ENCODE peak calls at places on chromosomes 11 and 22, in four cellular contexts. One of them, this sample, is unnamed.

GRCh38 chr11:111932605-111932938 is 4.6 kb upstream of the DIXDC1 start:
- ATAC-seq in body of pancreas: no peak
- ATAC-seq in GM12878: no peak
- ATAC-seq in gastrocnemius medialis: no peak
- ATAC-seq in this sample: no peak

GRCh38 chr11:36711104-36711825 is 113.2 kb upstream of the RAG2 start:
- ATAC-seq in body of pancreas: no peak
- ATAC-seq in GM12878: peak; percentile 66
- ATAC-seq in gastrocnemius medialis: no peak
- ATAC-seq in this sample: no peak

GRCh38 chr22:27397948-27398330 is 403.6 kb downstream of the MN1 start:
- ATAC-seq in body of pancreas: no peak
- ATAC-seq in GM12878: no peak
- ATAC-seq in gastrocnemius medialis: peak; percentile 27
- ATAC-seq in this sample: peak; percentile 83

GRCh38 chr11:17153759-17154158 is 54.0 kb downstream of the PIK3C2A start:
- ATAC-seq in body of pancreas: no peak
- ATAC-seq in GM12878: peak; percentile 79
- ATAC-seq in gastrocnemius medialis: no peak
- ATAC-seq in this sample: no peak

GRCh38 chr11:57301711-57302423 is 22.9 kb downstream of the TNKS1BP1 start:
- ATAC-seq in body of pancreas: no peak
- ATAC-seq in GM12878: no peak
- ATAC-seq in gastrocnemius medialis: no peak
- ATAC-seq in this sample: no peak

GRCh38 chr11:76694664-76695063 is 24.1 kb upstream of the LRRC32 start:
- ATAC-seq in body of pancreas: no peak
- ATAC-seq in GM12878: no peak
- ATAC-seq in gastrocnemius medialis: no peak
- ATAC-seq in this sample: no peak

GRCh38 chr11:88813233-88813915 is 252.4 kb downstream of the GRM5 start:
- ATAC-seq in body of pancreas: no peak
- ATAC-seq in GM12878: peak; percentile 92
- ATAC-seq in gastrocnemius medialis: no peak
- ATAC-seq in this sample: no peak

GRCh38 chr11:128563942-128564641 is 23.3 kb downstream of the ETS1 start:
- ATAC-seq in body of pancreas: no peak
- ATAC-seq in GM12878: peak; percentile 22
- ATAC-seq in gastrocnemius medialis: no peak
- ATAC-seq in this sample: no peak

GRCh38 chr11:134951305-134951700 is 539.3 kb upstream of the B3GAT1 start:
- ATAC-seq in body of pancreas: no peak
- ATAC-seq in GM12878: no peak
- ATAC-seq in gastrocnemius medialis: peak; percentile 57
- ATAC-seq in this sample: peak; percentile 50

GRCh38 chr11:14261094-14261493 is 97.9 kb downstream of the RRAS2 start:
- ATAC-seq in body of pancreas: no peak
- ATAC-seq in GM12878: no peak
- ATAC-seq in gastrocnemius medialis: no peak
- ATAC-seq in this sample: peak; percentile 30

GRCh38 chr22:49983148-49984042 is 22.8 kb downstream of the PIM3 start:
- ATAC-seq in body of pancreas: peak; percentile 53
- ATAC-seq in GM12878: no peak
- ATAC-seq in gastrocnemius medialis: no peak
- ATAC-seq in this sample: no peak

GRCh38 chr11:65454311-65454695 is 31.7 kb downstream of the NEAT1 start:
- ATAC-seq in body of pancreas: no peak
- ATAC-seq in GM12878: no peak
- ATAC-seq in gastrocnemius medialis: no peak
- ATAC-seq in this sample: no peak

GRCh38 chr22:48905206-48905975 is 922.3 kb downstream of the BRD1 start:
- ATAC-seq in body of pancreas: no peak
- ATAC-seq in GM12878: no peak
- ATAC-seq in gastrocnemius medialis: no peak
- ATAC-seq in this sample: no peak

GRCh38 chr22:47795477-47796127 is 1033.2 kb downstream of the TBC1D22A start:
- ATAC-seq in body of pancreas: no peak
- ATAC-seq in GM12878: no peak
- ATAC-seq in gastrocnemius medialis: no peak
- ATAC-seq in this sample: no peak

GRCh38 chr22:24460418-24461089 is 33.2 kb downstream of the ADORA2A start:
- ATAC-seq in body of pancreas: no peak
- ATAC-seq in GM12878: peak; percentile 97
- ATAC-seq in gastrocnemius medialis: no peak
- ATAC-seq in this sample: no peak

GRCh38 chr11:47162426-47162825 is 14.3 kb downstream of the ARFGAP2 start:
- ATAC-seq in body of pancreas: no peak
- ATAC-seq in GM12878: no peak
- ATAC-seq in gastrocnemius medialis: no peak
- ATAC-seq in this sample: no peak
- TF ChIP-seq POLR2A in body of pancreas: no peak
- TF ChIP-seq POLR2A in GM12878: peak; percentile 37
- TF ChIP-seq POLR2A in gastrocnemius medialis: no peak
- TF ChIP-seq POLR2A in this sample: no peak

DNA sequence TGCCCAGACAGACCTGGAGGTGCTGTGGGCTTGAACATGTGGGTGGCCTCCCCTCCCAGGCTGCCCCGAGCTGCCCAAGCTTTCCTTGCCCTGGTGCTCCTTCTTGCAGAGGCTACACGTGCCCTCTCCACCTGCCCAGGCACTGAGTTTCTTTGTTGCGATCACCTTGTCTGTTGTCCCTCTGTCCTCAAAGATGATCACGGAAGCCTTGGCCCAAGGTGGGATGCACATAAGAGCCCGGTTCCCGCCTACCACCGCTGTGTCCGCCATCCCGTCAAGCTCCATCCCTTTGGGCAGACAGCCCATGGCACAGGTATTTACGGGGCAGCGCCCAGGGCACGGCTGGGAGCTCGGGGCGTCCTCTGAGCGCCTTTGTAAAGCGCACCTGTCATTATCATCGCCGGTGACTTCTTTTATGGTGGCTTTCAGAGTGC is 67.5 kb downstream of the MED15 start:
- ATAC-seq in body of pancreas: no peak
- ATAC-seq in GM12878: no peak
- ATAC-seq in gastrocnemius medialis: no peak
- ATAC-seq in this sample: no peak
- TF ChIP-seq POLR2A in body of pancreas: no peak
- TF ChIP-seq POLR2A in GM12878: no peak
- TF ChIP-seq POLR2A in gastrocnemius medialis: no peak
- TF ChIP-seq POLR2A in this sample: no peak

GRCh38 chr11:78069465-78069864 is 5.8 kb downstream of the THRSP start:
- ATAC-seq in body of pancreas: no peak
- ATAC-seq in GM12878: no peak
- ATAC-seq in gastrocnemius medialis: no peak
- ATAC-seq in this sample: no peak
- TF ChIP-seq POLR2A in body of pancreas: no peak
- TF ChIP-seq POLR2A in GM12878: no peak
- TF ChIP-seq POLR2A in gastrocnemius medialis: no peak
- TF ChIP-seq POLR2A in this sample: no peak

GRCh38 chr11:2302280-2302843 is 549 bp downstream of the TSPAN32 start:
- ATAC-seq in body of pancreas: peak; percentile 10
- ATAC-seq in GM12878: no peak
- ATAC-seq in gastrocnemius medialis: no peak
- ATAC-seq in this sample: no peak
- TF ChIP-seq POLR2A in body of pancreas: no peak
- TF ChIP-seq POLR2A in GM12878: no peak
- TF ChIP-seq POLR2A in gastrocnemius medialis: no peak
- TF ChIP-seq POLR2A in this sample: no peak

GRCh38 chr11:2377511-2378443 is 667 bp downstream of the CD81 start:
- ATAC-seq in body of pancreas: peak; percentile 55
- ATAC-seq in GM12878: peak; percentile 53
- ATAC-seq in gastrocnemius medialis: peak; percentile 49
- ATAC-seq in this sample: peak; percentile 60
- TF ChIP-seq POLR2A in body of pancreas: no peak
- TF ChIP-seq POLR2A in GM12878: peak; percentile 64
- TF ChIP-seq POLR2A in gastrocnemius medialis: peak; percentile 34
- TF ChIP-seq POLR2A in this sample: no peak

GRCh38 chr11:68012843-68013610 is 2.9 kb downstream of the ALDH3B1 start:
- ATAC-seq in body of pancreas: peak; percentile 38
- ATAC-seq in GM12878: no peak
- ATAC-seq in gastrocnemius medialis: no peak
- ATAC-seq in this sample: no peak

GRCh38 chr11:68015467-68015866 is 5.3 kb downstream of the ALDH3B1 start:
- ATAC-seq in body of pancreas: no peak
- ATAC-seq in GM12878: no peak
- ATAC-seq in gastrocnemius medialis: no peak
- ATAC-seq in this sample: no peak

GRCh38 chr11:68013611-68014156 is 3.6 kb downstream of the ALDH3B1 start:
- ATAC-seq in body of pancreas: no peak
- ATAC-seq in GM12878: no peak
- ATAC-seq in gastrocnemius medialis: no peak
- ATAC-seq in this sample: no peak

GRCh38 chr11:68014966-68015447 is 4.9 kb downstream of the ALDH3B1 start:
- ATAC-seq in body of pancreas: no peak
- ATAC-seq in GM12878: no peak
- ATAC-seq in gastrocnemius medialis: no peak
- ATAC-seq in this sample: no peak

GRCh38 chr11:68014157-68014965 is 4.2 kb downstream of the ALDH3B1 start:
- ATAC-seq in body of pancreas: no peak
- ATAC-seq in GM12878: no peak
- ATAC-seq in gastrocnemius medialis: no peak
- ATAC-seq in this sample: no peak
- TF ChIP-seq POLR2A in body of pancreas: no peak
- TF ChIP-seq POLR2A in GM12878: no peak
- TF ChIP-seq POLR2A in gastrocnemius medialis: no peak
- TF ChIP-seq POLR2A in this sample: no peak

DNA sequence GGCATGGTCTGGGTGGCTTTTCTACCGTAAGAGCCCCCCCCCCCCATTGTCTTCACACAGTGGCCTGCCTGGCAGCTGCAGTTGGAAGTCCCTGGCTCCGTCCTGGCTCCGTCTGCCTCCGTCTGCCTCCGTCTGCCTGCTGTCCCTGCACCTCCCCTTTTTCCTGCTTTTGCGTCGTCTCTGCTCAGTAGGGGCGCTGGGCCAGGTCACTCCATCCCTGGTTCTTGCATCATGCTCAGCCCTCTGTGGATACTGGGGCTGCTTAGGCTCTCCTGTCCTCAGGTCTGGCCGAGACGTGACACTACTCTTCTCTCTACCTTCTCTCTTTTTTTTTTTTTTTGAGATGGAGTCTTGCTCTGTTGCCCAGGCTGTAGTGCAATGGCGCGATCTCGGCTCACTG is 27.8 kb downstream of the AP2A2 start:
- ATAC-seq in body of pancreas: no peak
- ATAC-seq in GM12878: no peak
- ATAC-seq in gastrocnemius medialis: no peak
- ATAC-seq in this sample: no peak
- TF ChIP-seq POLR2A in body of pancreas: no peak
- TF ChIP-seq POLR2A in GM12878: no peak
- TF ChIP-seq POLR2A in gastrocnemius medialis: no peak
- TF ChIP-seq POLR2A in this sample: no peak